ENCODE peak calls at places on chromosomes 7 and 10, in nine cellular contexts. Q is ovary, J is upper lobe of left lung, I is cardiac muscle cell, Z is H9, H is endodermal cell, R is MM.1S, V is psoas muscle, N is IMR-90. F is an unnamed sample.

GRCh38 chr10:69845574-69846251 is 44.0 kb downstream of the COL13A1 start:
- DNase-seq in N (peak; percentile 42), R (no peak), H (no peak), V (peak; percentile 90), J (peak; percentile 31), Q (no peak), I (peak; percentile 58), Z (no peak), F (no peak)

GRCh38 chr10:61119573-61119972 is 175.6 kb upstream of the RHOBTB1 start:
- DNase-seq in Z (no peak), H (no peak), J (no peak), Q (no peak), N (no peak), V (no peak), I (no peak), R (no peak), F (no peak)

GRCh38 chr10:120963053-120963533 is 111.9 kb downstream of the WDR11 start:
- DNase-seq in I (no peak), V (no peak), Z (peak; percentile 80), N (no peak), J (peak; percentile 90), R (no peak), Q (no peak), H (peak; percentile 79), F (no peak)

GRCh38 chr7:85022064-85022697 is 164.7 kb downstream of the SEMA3D start:
- DNase-seq in R (no peak), V (no peak), J (no peak), Z (no peak), I (no peak), Q (no peak), N (no peak), H (no peak), F (no peak)

GRCh38 chr7:123120286-123120685 is 79.5 kb downstream of the SLC13A1 start:
- DNase-seq in H (no peak), I (peak; percentile 36), N (no peak), Z (no peak), J (no peak), R (no peak), V (no peak), Q (no peak), F (no peak)

GRCh38 chr7:55254596-55255500 is 110.3 kb upstream of the LANCL2 start:
- DNase-seq in Z (peak; percentile 84), I (peak; percentile 79), R (peak; percentile 58), N (peak; percentile 67), Q (peak; percentile 92), J (peak; percentile 83), H (peak; percentile 95), V (peak; percentile 92), F (peak; percentile 89)

GRCh38 chr10:79038104-79038840 is 30.5 kb upstream of the ZMIZ1 start:
- DNase-seq in R (no peak), Q (no peak), N (no peak), J (no peak), Z (no peak), I (no peak), H (no peak), V (no peak), F (no peak)

GRCh38 chr7:32860096-32860495 is 31.5 kb downstream of the KBTBD2 start:
- DNase-seq in Q (no peak), H (no peak), Z (no peak), I (no peak), N (no peak), J (no peak), V (no peak), R (no peak), F (no peak)

GRCh38 chr10:100612601-100613595 is 77.2 kb downstream of the HIF1AN start:
- DNase-seq in J (no peak), R (no peak), Q (no peak), H (no peak), V (no peak), N (no peak), I (no peak), Z (no peak), F (no peak)

GRCh38 chr7:13411151-13411550 is 578.3 kb downstream of the ETV1 start:
- DNase-seq in I (no peak), N (no peak), V (no peak), H (no peak), Q (no peak), J (no peak), Z (no peak), R (no peak), F (no peak)

GRCh38 chr7:91519241-91520200 is 255.3 kb downstream of the FZD1 start:
- DNase-seq in R (no peak), Q (no peak), J (no peak), I (peak; percentile 51), V (no peak), N (no peak), Z (no peak), H (no peak), F (no peak)

GRCh38 chr7:2553831-2554581 is 1.3 kb downstream of the BRAT1 start:
- DNase-seq in J (no peak), R (no peak), H (no peak), I (no peak), V (peak; percentile 27), N (no peak), Q (no peak), Z (no peak), F (peak; percentile 56)

GRCh38 chr7:47991741-47992311 is 12.4 kb upstream of the HUS1 start:
- DNase-seq in H (peak; percentile 96), I (peak; percentile 86), V (peak; percentile 91), Q (peak; percentile 62), Z (peak; percentile 94), N (peak; percentile 51), R (peak; percentile 89), J (peak; percentile 90), F (peak; percentile 93)

GRCh38 chr10:2980116-2980515 is 87.2 kb upstream of the PFKP start:
- DNase-seq in I (no peak), V (no peak), Q (no peak), H (no peak), R (no peak), J (no peak), Z (no peak), N (peak; percentile 55), F (no peak)

GRCh38 chr10:2979267-2979660 is 88.1 kb upstream of the PFKP start:
- DNase-seq in H (no peak), R (no peak), Z (no peak), J (peak; percentile 49), N (peak; percentile 27), Q (no peak), V (no peak), I (peak; percentile 69), F (no peak)

GRCh38 chr10:2982146-2982545 is 85.2 kb upstream of the PFKP start:
- DNase-seq in Z (no peak), Q (no peak), I (no peak), V (no peak), J (no peak), R (no peak), N (no peak), H (no peak), F (no peak)

GRCh38 chr10:2981361-2981801 is 86.0 kb upstream of the PFKP start:
- DNase-seq in Z (peak; percentile 41), I (no peak), N (no peak), R (no peak), J (no peak), H (no peak), Q (no peak), V (no peak), F (no peak)

GRCh38 chr10:2980791-2981360 is 86.5 kb upstream of the PFKP start:
- DNase-seq in R (no peak), Z (no peak), N (peak; percentile 76), V (no peak), Q (no peak), J (no peak), I (peak; percentile 44), H (no peak), F (no peak)
- H3K27ac ChIP-seq in R (no peak overlapping the region), Z (no peak overlapping the region), N (peak overlapping the region; percentile 9), V (no peak overlapping the region), Q (no peak overlapping the region), J (no peak overlapping the region), I (no peak overlapping the region), H (no peak overlapping the region), F (no peak overlapping the region)

GRCh38 chr10:113138937-113139585 is 189.0 kb downstream of the TCF7L2 start:
- DNase-seq in J (no peak), R (no peak), N (no peak), Q (no peak), V (no peak), I (no peak), H (no peak), Z (no peak), F (no peak)

GRCh38 chr10:113135025-113135424 is 185.0 kb downstream of the TCF7L2 start:
- DNase-seq in N (no peak), J (no peak), R (no peak), H (no peak), Q (no peak), V (no peak), I (no peak), Z (peak; percentile 61), F (no peak)

GRCh38 chr10:113142601-113143000 is 192.6 kb downstream of the TCF7L2 start:
- DNase-seq in I (no peak), R (no peak), Z (no peak), N (no peak), J (no peak), V (no peak), H (no peak), Q (no peak), F (no peak)

GRCh38 chr10:113140612-113141011 is 190.6 kb downstream of the TCF7L2 start:
- DNase-seq in I (no peak), Z (no peak), V (no peak), N (no peak), H (no peak), R (no peak), Q (no peak), J (no peak), F (no peak)

GRCh38 chr10:113139695-113140094 is 189.6 kb downstream of the TCF7L2 start:
- DNase-seq in N (peak; percentile 32), I (peak; percentile 43), R (no peak), H (no peak), J (no peak), V (no peak), Z (no peak), Q (no peak), F (no peak)
- TF ChIP-seq CTCF in N (peak; percentile 38), I (peak; percentile 37), R (no peak), H (peak; percentile 62), J (no peak), V (no peak), Z (peak; percentile 48), Q (no peak), F (no peak)

GRCh38 chr10:122551450-122551849 is 9.1 kb upstream of the DMBT1 start:
- DNase-seq in N (no peak), J (peak; percentile 20), I (no peak), Z (peak; percentile 54), R (no peak), Q (no peak), V (no peak), H (peak; percentile 78), F (no peak)
- H3K27ac ChIP-seq in N (no peak overlapping the region), J (peak overlapping the region; percentile 49), I (no peak overlapping the region), Z (no peak overlapping the region), R (no peak overlapping the region), Q (no peak overlapping the region), V (no peak overlapping the region), H (no peak overlapping the region), F (no peak overlapping the region)

DNA sequence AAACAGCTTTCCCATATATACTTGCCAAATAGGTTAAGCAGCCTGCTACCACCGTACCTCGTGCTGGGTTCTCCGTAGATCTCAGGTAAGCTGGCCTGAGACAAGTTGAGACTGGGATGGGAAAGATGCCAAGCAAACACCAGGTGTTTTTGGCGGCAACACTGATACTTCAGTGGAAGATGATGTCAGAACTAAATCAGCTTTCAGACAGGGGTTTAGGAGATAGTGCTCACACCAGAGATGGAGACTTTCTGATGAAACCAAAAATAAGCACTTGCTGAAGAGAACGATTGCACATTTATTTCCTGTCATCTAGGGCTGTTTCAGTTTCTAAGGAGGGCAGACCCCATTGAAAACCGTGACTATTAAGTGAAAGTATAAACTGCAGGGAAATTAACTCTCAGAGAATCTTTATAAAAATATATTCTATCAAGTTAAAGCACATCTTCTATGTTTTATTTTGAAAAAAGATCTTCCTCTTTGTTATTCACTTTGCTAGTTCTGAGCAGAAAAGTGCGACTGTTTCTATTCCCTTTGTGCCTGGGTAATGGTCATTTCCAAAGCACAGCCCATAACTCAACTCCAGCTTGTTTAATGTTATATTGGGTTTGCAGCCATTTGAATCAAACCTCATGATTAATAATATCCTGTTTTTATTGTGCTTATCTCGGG is 149.9 kb downstream of the CPED1 start:
- DNase-seq in J (no peak), N (no peak), I (peak; percentile 14), H (no peak), Z (no peak), V (no peak), R (peak; percentile 97), Q (no peak), F (no peak)
- TF ChIP-seq CTCF in J (no peak), N (no peak), I (no peak), H (no peak), Z (no peak), V (no peak), R (no peak), Q (no peak), F (no peak)